ENCODE peak calls at places on chromosomes 1 and 21, in seven cellular contexts. H is lung, T is B cell, B is mucosa of descending colon, W is GM12865, X is neural crest cell, S is heart left ventricle. E is an unnamed sample.

GRCh38 chr1:98086796-98087195 is 166.0 kb upstream of the DPYD start:
- DNase-seq in X (no peak), W (no peak), T (no peak), S (no peak), B (no peak), H (no peak), E (no peak)

GRCh38 chr21:21196087-21196486 is 197.9 kb downstream of the NCAM2 start:
- DNase-seq in W (no peak), B (no peak), H (no peak), S (no peak), T (no peak), X (no peak), E (no peak)

GRCh38 chr21:45824546-45825208 is 156.9 kb upstream of the COL6A1 start:
- DNase-seq in H (no peak), W (no peak), B (no peak), S (no peak), X (no peak), T (no peak), E (peak; percentile 10)

GRCh38 chr1:154861607-154862094 is 8.4 kb downstream of the KCNN3 start:
- DNase-seq in T (no peak), B (no peak), H (no peak), X (no peak), S (no peak), W (no peak), E (peak; percentile 58)

GRCh38 chr1:234437423-234438171 is 41.4 kb downstream of the TARBP1 start:
- DNase-seq in B (no peak), W (no peak), H (no peak), X (no peak), S (no peak), T (no peak), E (no peak)

GRCh38 chr1:159009287-159009686 is 420 bp upstream of the IFI16 start:
- DNase-seq in W (peak; percentile 48), H (no peak), B (no peak), X (no peak), T (no peak), S (no peak), E (no peak)

GRCh38 chr1:156478250-156478627 is 22.3 kb downstream of the MEF2D start:
- DNase-seq in W (no peak), H (no peak), T (no peak), B (no peak), S (no peak), X (no peak), E (no peak)

GRCh38 chr21:21045538-21045937 is 47.3 kb downstream of the NCAM2 start:
- DNase-seq in X (no peak), S (no peak), H (no peak), B (no peak), T (no peak), W (no peak), E (no peak)

GRCh38 chr21:28144653-28145052 is 848.0 kb downstream of the LTN1 start:
- DNase-seq in W (no peak), H (no peak), X (no peak), T (no peak), S (no peak), B (no peak), E (no peak)

GRCh38 chr1:33517596-33518250 is 45.3 kb downstream of the ZSCAN20 start:
- DNase-seq in W (no peak), H (no peak), B (no peak), S (no peak), T (no peak), X (no peak), E (no peak)

GRCh38 chr21:14491269-14491681 is 54.8 kb downstream of the SAMSN1 start:
- DNase-seq in H (no peak), T (no peak), S (no peak), X (no peak), B (no peak), W (no peak), E (no peak)

GRCh38 chr1:24541711-24542346 is 14.1 kb upstream of the NCMAP start:
- DNase-seq in T (no peak), S (no peak), X (no peak), B (peak; percentile 72), W (no peak), H (no peak), E (no peak)

GRCh38 chr1:243642936-243643335 is 207.1 kb downstream of the AKT3 start:
- DNase-seq in B (no peak), S (no peak), H (no peak), W (no peak), T (no peak), X (no peak), E (no peak)

GRCh38 chr1:18936814-18937481 is 19.5 kb downstream of the IFFO2 start:
- DNase-seq in X (no peak), H (no peak), S (no peak), W (no peak), T (no peak), B (no peak), E (no peak)

GRCh38 chr1:97042551-97042950 is 321.0 kb downstream of the PTBP2 start:
- DNase-seq in S (no peak), H (no peak), X (no peak), B (no peak), T (no peak), W (no peak), E (no peak)

GRCh38 chr1:25183126-25183980 is 48.9 kb downstream of the SYF2 start:
- DNase-seq in H (no peak), X (no peak), W (no peak), T (no peak), S (no peak), B (no peak), E (no peak)

GRCh38 chr1:84836145-84836544 is 56.9 kb downstream of the LPAR3 start:
- DNase-seq in S (no peak), T (no peak), H (no peak), X (no peak), B (no peak), W (no peak), E (no peak)
- TF ChIP-seq CTCF in S (no peak), T (no peak), H (no peak), X (no peak), B (no peak), W (no peak), E (no peak)

GRCh38 chr1:244789276-244789580 is 46.2 kb upstream of the COX20 start:
- DNase-seq in B (no peak), T (no peak), S (no peak), W (no peak), X (no peak), H (no peak), E (no peak)
- TF ChIP-seq CTCF in B (no peak), T (no peak), S (no peak), W (no peak), X (no peak), H (no peak), E (no peak)

GRCh38 chr1:76640723-76641122 is 226.6 kb upstream of the ST6GALNAC5 start:
- DNase-seq in X (no peak), B (no peak), S (no peak), H (no peak), T (no peak), W (no peak), E (no peak)

GRCh38 chr1:76639181-76639580 is 228.1 kb upstream of the ST6GALNAC5 start:
- DNase-seq in W (no peak), X (no peak), S (no peak), B (no peak), T (no peak), H (no peak), E (no peak)

GRCh38 chr1:76635784-76636183 is 231.5 kb upstream of the ST6GALNAC5 start:
- DNase-seq in W (no peak), S (no peak), B (no peak), H (no peak), T (no peak), X (no peak), E (no peak)

GRCh38 chr1:76640092-76640491 is 227.2 kb upstream of the ST6GALNAC5 start:
- DNase-seq in S (no peak), T (no peak), W (no peak), H (no peak), X (no peak), B (no peak), E (no peak)
- TF ChIP-seq CTCF in S (no peak), T (no peak), W (no peak), H (no peak), X (no peak), B (no peak), E (no peak)

GRCh38 chr1:202189919-202190715 is 3.5 kb upstream of the LGR6 start:
- DNase-seq in S (no peak), H (no peak), W (no peak), B (no peak), X (no peak), T (no peak), E (no peak)
- TF ChIP-seq CTCF in S (no peak), H (no peak), W (no peak), B (no peak), X (peak; percentile 26), T (no peak), E (no peak)